ENCODE peak calls at places on chromosomes 2 and 18, in four cellular contexts. O is pancreas, G is endothelial cell of umbilical vein, B is A549. J is an unnamed sample. For H3K4me1, the result is how much of the 10 kb centered on the place peaks cover.

GRCh38 chr18:48997985-48998831 is 47.4 kb upstream of the SMAD7 start:
- DNase-seq in G (peak), B (peak), O (peak), J (peak)

GRCh38 chr2:31219131-31219969 is 2.0 kb upstream of the CAPN14 start:
- DNase-seq in O (no peak), B (peak), G (no peak), J (no peak)

GRCh38 chr2:240435955-240436625 is 627 bp downstream of the GPC1 start:
- DNase-seq in O (peak), B (no peak), G (peak), J (peak)

GRCh38 chr18:44552706-44553105 is 128.0 kb upstream of the SETBP1 start:
- DNase-seq in G (no peak), B (no peak), O (no peak), J (no peak)

GRCh38 chr18:32277492-32277988 is 87.7 kb downstream of the MEP1B start:
- DNase-seq in O (no peak), B (no peak), G (no peak), J (no peak)

GRCh38 chr2:68643011-68643873 is at the start of gene PROKR1:
- DNase-seq in O (peak), B (peak), G (peak), J (peak)

GRCh38 chr2:56117764-56118163 is 66.0 kb upstream of the CCDC85A start:
- DNase-seq in O (no peak), B (no peak), G (no peak), J (no peak)

GRCh38 chr18:9322730-9323129 is 11.8 kb upstream of the TWSG1 start:
- DNase-seq in G (no peak), O (no peak), B (no peak), J (no peak)

GRCh38 chr2:26471766-26472706 is 5.9 kb downstream of the OTOF start:
- DNase-seq in B (peak), G (no peak), O (peak), J (peak)

GRCh38 chr18:10419420-10420103 is 34.9 kb upstream of the APCDD1 start:
- DNase-seq in B (no peak), O (no peak), G (no peak), J (no peak)

GRCh38 chr2:17813015-17813741 is 3.1 kb upstream of the MSGN1 start:
- DNase-seq in O (no peak), G (no peak), B (no peak), J (peak)

GRCh38 chr2:196503398-196503797 is 136.1 kb upstream of the CCDC150 start:
- DNase-seq in G (no peak), O (no peak), B (no peak), J (no peak)

GRCh38 chr2:38581193-38582147 is 21.3 kb downstream of the HNRNPLL start:
- DNase-seq in G (peak), O (no peak), B (peak), J (peak)

GRCh38 chr2:19362094-19362649 is 3.7 kb upstream of the OSR1 start:
- DNase-seq in B (peak), O (no peak), G (no peak), J (peak)

GRCh38 chr2:157228946-157229345 is 28.6 kb upstream of the GALNT5 start:
- DNase-seq in G (no peak), B (no peak), O (no peak), J (no peak)

GRCh38 chr2:237025090-237025865 is 60.4 kb upstream of the COPS8 start:
- DNase-seq in G (peak), B (peak), O (no peak), J (no peak)

GRCh38 chr2:110116033-110116710 is 550 bp upstream of the MALL start:
- DNase-seq in G (peak), B (peak), O (no peak), J (no peak)

GRCh38 chr2:109185801-109186570 is 57.0 kb downstream of the SH3RF3 start:
- DNase-seq in G (peak), O (no peak), B (no peak), J (no peak)

GRCh38 chr2:203949228-203949627 is 12.7 kb downstream of the ICOS start:
- DNase-seq in O (no peak), G (no peak), B (no peak), J (no peak)

GRCh38 chr2:67694464-67694863 is 297.3 kb downstream of the ETAA1 start:
- DNase-seq in B (no peak), G (no peak), O (peak), J (peak)

GRCh38 chr2:55732854-55733253 is 39.2 kb upstream of the PNPT1 start:
- DNase-seq in G (no peak), B (no peak), O (no peak), J (peak)

GRCh38 chr2:78980871-78981270 is 44.6 kb upstream of the REG3G start:
- DNase-seq in G (no peak), O (no peak), B (no peak), J (no peak)

GRCh38 chr2:182182436-182182835 is 196.8 kb downstream of the PPP1R1C start:
- DNase-seq in B (no peak), O (no peak), G (peak), J (no peak)

GRCh38 chr2:109032229-109032800 is 43.3 kb upstream of the EDAR start:
- DNase-seq in B (no peak), O (no peak), G (no peak), J (no peak)

GRCh38 chr2:135125940-135126339 is 73.8 kb downstream of the RAB3GAP1 start:
- DNase-seq in G (no peak), O (no peak), B (no peak), J (no peak)

GRCh38 chr2:207468504-207468903 is 61.3 kb upstream of the CREB1 start:
- DNase-seq in G (no peak), O (no peak), B (no peak), J (no peak)

GRCh38 chr2:229313591-229313990 is 42.5 kb upstream of the PID1 start:
- DNase-seq in G (no peak), B (no peak), O (no peak), J (no peak)

GRCh38 chr2:219687266-219687665 is 59.8 kb downstream of the SLC4A3 start:
- DNase-seq in G (no peak), O (no peak), B (no peak), J (no peak)
- H3K27ac ChIP-seq in G (no peak), O (no peak), B (no peak), J (no peak)

DNA sequence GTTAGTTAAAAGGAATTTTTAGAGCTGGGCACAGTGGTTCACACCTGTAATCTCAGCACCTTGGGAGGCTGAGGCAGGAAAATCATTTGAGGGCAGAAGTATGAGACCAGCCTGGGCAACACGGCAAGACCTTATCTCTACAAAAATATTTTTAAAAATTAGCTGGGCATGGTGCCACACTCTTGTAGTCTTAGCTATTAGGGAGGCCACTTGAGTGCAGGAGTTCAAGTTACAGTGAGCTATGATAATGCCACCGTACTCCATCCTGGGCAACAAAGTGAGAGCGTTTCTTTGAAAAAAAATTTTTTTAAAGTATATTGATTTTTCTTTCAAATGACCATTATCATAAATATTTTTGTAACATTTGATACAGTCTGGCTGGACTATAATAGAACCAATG is 93.6 kb upstream of the FAM117B start:
- DNase-seq in B (no peak), G (peak), O (no peak), J (no peak)
- H3K4me3 ChIP-seq in B (no peak), G (no peak), O (no peak), J (no peak)

GRCh38 chr2:61534926-61535325 is 3.2 kb downstream of the XPO1 start:
- DNase-seq in B (no peak), G (peak), O (no peak), J (no peak)
- H3K4me1 ChIP-seq in B (half or more), G (under half), O (under half), J (under half)

DNA sequence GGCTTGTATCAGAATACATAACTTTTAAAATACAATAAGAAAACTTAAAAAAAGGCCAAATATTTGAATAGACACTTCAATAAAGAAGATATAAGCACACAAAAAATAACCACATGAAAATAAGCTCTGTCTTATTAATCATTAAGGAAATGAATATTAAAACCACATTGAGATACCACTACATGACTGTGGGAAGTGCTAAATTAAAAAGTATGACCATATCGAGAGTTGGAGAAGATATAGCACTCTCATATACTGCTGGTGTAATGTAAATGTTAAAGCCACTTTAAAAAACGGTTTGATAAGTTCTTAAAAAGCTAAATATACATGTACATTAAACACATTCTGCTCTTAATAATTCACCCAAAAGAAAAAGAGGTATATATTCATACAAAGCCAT is 104.6 kb upstream of the TRIB2 start:
- DNase-seq in B (no peak), O (no peak), G (no peak), J (no peak)
- H3K27ac ChIP-seq in B (no peak), O (no peak), G (no peak), J (no peak)

GRCh38 chr18:77166523-77166922 is 33.9 kb upstream of the MBP start:
- DNase-seq in O (no peak), G (no peak), B (no peak), J (no peak)
- H3K4me3 ChIP-seq in O (no peak), G (no peak), B (no peak), J (no peak)

GRCh38 chr2:15623481-15623796 is 31.8 kb downstream of the DDX1 start:
- DNase-seq in O (no peak), G (no peak), B (no peak), J (no peak)
- H3K4me1 ChIP-seq in O (under half), G (under half), B (under half), J (under half)

DNA sequence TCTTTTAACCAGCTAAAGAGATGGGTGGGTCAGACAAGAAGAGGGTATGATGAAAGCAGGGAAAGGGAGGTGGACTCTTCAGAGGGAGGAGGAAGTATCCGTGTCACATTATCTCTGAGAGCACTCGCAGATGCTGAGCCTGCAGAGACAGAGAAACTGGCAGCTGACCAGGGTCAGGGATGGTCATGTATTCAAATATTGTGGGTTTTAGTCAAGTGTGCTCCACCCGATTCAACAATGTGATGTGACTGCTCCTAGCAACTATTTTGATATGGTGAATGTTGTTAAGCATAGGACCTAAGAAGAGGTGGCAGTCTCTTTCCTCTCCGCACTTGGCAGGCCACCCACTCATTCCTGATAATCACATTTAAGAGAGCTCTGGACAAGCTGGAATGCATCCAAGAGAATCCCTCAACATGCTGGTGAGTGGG is 1.3 kb upstream of the CLIP4 start:
- DNase-seq in O (no peak), B (peak), G (no peak), J (peak)
- H3K27ac ChIP-seq in O (peak), B (peak), G (no peak), J (no peak)

J was measured in SJCRH30.